ENCODE peak calls at places on chromosomes 6 and 20, in nine cellular contexts. One of them, this sample, is unnamed.

GRCh38 chr6:35402136-35402855 is 49.8 kb upstream of the FANCE start:
- DNase-seq in A549: no peak
- DNase-seq in fibroblast of the aortic adventitia: no peak
- DNase-seq in EH: no peak
- DNase-seq in stimulated activated naive CD4-positive, alpha-beta T cell treated with Interleukin-2 at 50 U/mL for 16 hours: no peak
- DNase-seq in cardiac fibroblast: no peak
- DNase-seq in fibroblast of pulmonary artery: no peak
- DNase-seq in A172: no peak
- DNase-seq in MM.1S: peak; percentile 66
- DNase-seq in this sample: no peak

GRCh38 chr6:34301408-34301807 is 52.6 kb upstream of the SMIM29 start:
- DNase-seq in A172: no peak
- DNase-seq in A549: no peak
- DNase-seq in stimulated activated naive CD4-positive, alpha-beta T cell treated with Interleukin-2 at 50 U/mL for 16 hours: no peak
- DNase-seq in EH: peak; percentile 61
- DNase-seq in fibroblast of the aortic adventitia: peak; percentile 100
- DNase-seq in cardiac fibroblast: peak; percentile 98
- DNase-seq in fibroblast of pulmonary artery: peak; percentile 97
- DNase-seq in MM.1S: no peak
- DNase-seq in this sample: no peak

GRCh38 chr6:71224011-71224410 is 64.6 kb upstream of the OGFRL1 start:
- DNase-seq in A549: no peak
- DNase-seq in MM.1S: no peak
- DNase-seq in EH: peak; percentile 17
- DNase-seq in A172: peak; percentile 20
- DNase-seq in fibroblast of the aortic adventitia: no peak
- DNase-seq in stimulated activated naive CD4-positive, alpha-beta T cell treated with Interleukin-2 at 50 U/mL for 16 hours: no peak
- DNase-seq in cardiac fibroblast: no peak
- DNase-seq in fibroblast of pulmonary artery: no peak
- DNase-seq in this sample: no peak

GRCh38 chr6:27872634-27873028 is 39.6 kb downstream of the OR2B2 start:
- DNase-seq in A172: no peak
- DNase-seq in cardiac fibroblast: no peak
- DNase-seq in stimulated activated naive CD4-positive, alpha-beta T cell treated with Interleukin-2 at 50 U/mL for 16 hours: peak; percentile 28
- DNase-seq in EH: no peak
- DNase-seq in MM.1S: no peak
- DNase-seq in A549: no peak
- DNase-seq in fibroblast of the aortic adventitia: no peak
- DNase-seq in fibroblast of pulmonary artery: no peak
- DNase-seq in this sample: no peak

GRCh38 chr20:43515628-43516027 is 8.1 kb downstream of the L3MBTL1 start:
- DNase-seq in A549: no peak
- DNase-seq in A172: no peak
- DNase-seq in fibroblast of pulmonary artery: no peak
- DNase-seq in cardiac fibroblast: no peak
- DNase-seq in MM.1S: no peak
- DNase-seq in stimulated activated naive CD4-positive, alpha-beta T cell treated with Interleukin-2 at 50 U/mL for 16 hours: no peak
- DNase-seq in fibroblast of the aortic adventitia: no peak
- DNase-seq in EH: no peak
- DNase-seq in this sample: no peak

GRCh38 chr6:146925846-146926245 is 278.4 kb upstream of the STXBP5 start:
- DNase-seq in cardiac fibroblast: no peak
- DNase-seq in stimulated activated naive CD4-positive, alpha-beta T cell treated with Interleukin-2 at 50 U/mL for 16 hours: no peak
- DNase-seq in A549: no peak
- DNase-seq in MM.1S: no peak
- DNase-seq in fibroblast of the aortic adventitia: no peak
- DNase-seq in A172: no peak
- DNase-seq in fibroblast of pulmonary artery: no peak
- DNase-seq in EH: no peak
- DNase-seq in this sample: no peak

GRCh38 chr6:121691126-121691540 is 255.7 kb downstream of the GJA1 start:
- DNase-seq in stimulated activated naive CD4-positive, alpha-beta T cell treated with Interleukin-2 at 50 U/mL for 16 hours: no peak
- DNase-seq in A549: no peak
- DNase-seq in MM.1S: no peak
- DNase-seq in cardiac fibroblast: no peak
- DNase-seq in fibroblast of pulmonary artery: peak; percentile 36
- DNase-seq in A172: peak; percentile 77
- DNase-seq in EH: peak; percentile 88
- DNase-seq in fibroblast of the aortic adventitia: peak; percentile 64
- DNase-seq in this sample: peak; percentile 26

GRCh38 chr6:71808865-71809264 is 77.5 kb upstream of the RIMS1 start:
- DNase-seq in A549: no peak
- DNase-seq in stimulated activated naive CD4-positive, alpha-beta T cell treated with Interleukin-2 at 50 U/mL for 16 hours: no peak
- DNase-seq in fibroblast of the aortic adventitia: no peak
- DNase-seq in EH: no peak
- DNase-seq in MM.1S: peak; percentile 41
- DNase-seq in fibroblast of pulmonary artery: no peak
- DNase-seq in A172: no peak
- DNase-seq in cardiac fibroblast: no peak
- DNase-seq in this sample: no peak

GRCh38 chr6:29675561-29675960 is 5.4 kb downstream of the ZFP57 start:
- DNase-seq in A549: no peak
- DNase-seq in MM.1S: no peak
- DNase-seq in A172: no peak
- DNase-seq in stimulated activated naive CD4-positive, alpha-beta T cell treated with Interleukin-2 at 50 U/mL for 16 hours: no peak
- DNase-seq in EH: no peak
- DNase-seq in fibroblast of pulmonary artery: no peak
- DNase-seq in fibroblast of the aortic adventitia: no peak
- DNase-seq in cardiac fibroblast: no peak
- DNase-seq in this sample: no peak